ENCODE peak calls at places on chromosomes 4 and X, in four cellular contexts. Y is K562, Q is tibial nerve, C is A549. O is an unnamed sample.

GRCh38 chr4:119506761-119507160 is 121.8 kb downstream of the PDE5A start:
- DNase-seq in Q (no peak), C (no peak), Y (no peak), O (no peak)

GRCh38 chrX:4588893-4589292 is 875.4 kb upstream of the PRKX start:
- DNase-seq in Y (no peak), Q (no peak), C (no peak), O (no peak)

GRCh38 chr4:7252510-7253340 is 60.4 kb downstream of the SORCS2 start:
- DNase-seq in Q (no peak), Y (peak; percentile 25), C (no peak), O (no peak)

GRCh38 chr4:140103676-140104075 is 50.3 kb downstream of the MAML3 start:
- DNase-seq in C (no peak), Q (no peak), Y (no peak), O (no peak)

GRCh38 chr4:74206088-74206826 is 48.3 kb downstream of the MTHFD2L start:
- DNase-seq in C (no peak), Y (peak; percentile 67), Q (no peak), O (no peak)

GRCh38 chrX:7262551-7262950 is 114.6 kb upstream of the PUDP start:
- DNase-seq in Q (no peak), C (no peak), Y (no peak), O (no peak)

GRCh38 chr4:174314770-174315169 is 31.1 kb downstream of the CEP44 start:
- DNase-seq in C (no peak), Q (no peak), Y (peak; percentile 38), O (no peak)

GRCh38 chrX:40018021-40018420 is 79.7 kb downstream of the BCOR start:
- DNase-seq in Q (no peak), Y (no peak), C (no peak), O (no peak)

GRCh38 chr4:7195138-7195510 is 2.8 kb downstream of the SORCS2 start:
- DNase-seq in Y (no peak), C (no peak), Q (peak; percentile 11), O (no peak)

GRCh38 chr4:93912146-93912545 is 83.6 kb downstream of the ATOH1 start:
- DNase-seq in C (no peak), Q (no peak), Y (no peak), O (no peak)

GRCh38 chrX:318739-319578 is at the start of gene GTPBP6:
- DNase-seq in Y (peak; percentile 89), C (peak; percentile 98), Q (peak; percentile 99), O (peak; percentile 100)

GRCh38 chrX:153882086-153882498 is 3.9 kb downstream of the L1CAM start:
- DNase-seq in Y (no peak), Q (no peak), C (no peak), O (no peak)

GRCh38 chrX:119999087-119999634 is 55.6 kb upstream of the NKAP start:
- DNase-seq in Q (no peak), C (no peak), Y (no peak), O (no peak)

GRCh38 chr4:185358514-185359433 is 37.0 kb downstream of the LRP2BP start:
- DNase-seq in Q (no peak), C (peak; percentile 25), Y (peak; percentile 29), O (no peak)

GRCh38 chr4:126306152-126306869 is 991.6 kb downstream of the FAT4 start:
- DNase-seq in C (no peak), Q (peak; percentile 18), Y (no peak), O (no peak)

GRCh38 chrX:109537324-109537665 is 651 bp downstream of the NXT2 start:
- DNase-seq in Q (no peak), Y (peak; percentile 10), C (no peak), O (peak; percentile 59)

GRCh38 chr4:152968806-152969394 is 32.8 kb downstream of the FHDC1 start:
- DNase-seq in C (no peak), Q (no peak), Y (no peak), O (no peak)

GRCh38 chrX:129791961-129792570 is 12.3 kb downstream of the SASH3 start:
- DNase-seq in C (no peak), Q (no peak), Y (no peak), O (no peak)

GRCh38 chr4:14994242-14994641 is 8.0 kb upstream of the CPEB2 start:
- DNase-seq in Y (peak; percentile 15), C (no peak), Q (no peak), O (peak; percentile 37)

GRCh38 chrX:115357316-115357715 is 67.8 kb downstream of the LUZP4 start:
- DNase-seq in Q (no peak), Y (no peak), C (no peak), O (no peak)

GRCh38 chr4:41590591-41590990 is 52.6 kb downstream of the LIMCH1 start:
- DNase-seq in Y (no peak), C (no peak), Q (no peak), O (peak; percentile 51)
- TF ChIP-seq EP300 in Y (no peak), C (no peak), Q (no peak), O (no peak)

DNA sequence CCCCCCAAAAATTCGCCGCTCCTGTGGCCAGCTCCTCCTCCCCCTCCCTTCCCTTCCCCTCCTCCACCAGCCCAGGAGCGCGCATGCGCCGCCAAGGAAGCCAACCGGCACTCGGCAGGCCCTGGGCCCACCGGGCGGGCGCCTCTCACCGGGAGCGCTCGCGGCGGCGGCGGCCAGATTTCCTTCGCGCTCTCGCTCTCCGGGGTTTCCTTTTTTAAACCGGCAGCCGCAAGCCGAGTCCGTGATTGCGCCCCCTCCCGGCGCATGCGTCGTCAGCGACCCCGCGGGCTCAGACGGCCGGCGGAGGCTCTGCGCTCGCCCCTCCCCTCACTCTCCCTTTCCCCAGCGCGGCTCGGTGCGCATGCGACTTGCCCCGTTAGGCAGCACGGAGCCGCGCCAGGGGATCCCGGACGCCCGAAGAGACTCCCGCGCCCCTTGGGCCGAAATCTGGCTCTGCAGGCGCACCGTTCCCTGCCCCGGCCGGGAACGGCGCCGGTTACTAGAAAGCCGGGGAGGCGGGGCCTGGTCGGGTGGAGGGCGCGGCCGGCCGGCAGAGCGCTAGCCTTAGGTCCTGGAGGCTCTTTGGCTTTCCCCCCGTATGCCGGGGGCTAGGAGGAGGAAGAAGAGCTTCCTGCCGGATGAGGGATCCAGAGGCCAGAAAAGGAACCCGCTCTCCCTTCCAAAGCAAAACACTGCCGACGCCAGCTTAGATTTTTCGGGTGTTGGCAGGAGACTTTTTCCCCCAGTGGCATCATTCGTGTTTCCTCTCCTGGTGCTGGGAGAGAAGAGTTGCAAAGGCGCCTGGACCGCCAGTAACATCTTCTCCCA is at the start of gene CLOCK:
- DNase-seq in Q (peak; percentile 51), Y (peak; percentile 89), C (peak; percentile 43), O (peak; percentile 84)
- TF ChIP-seq EP300 in Q (no peak), Y (no peak), C (no peak), O (no peak)

GRCh38 chr4:102500371-102501175 is 586 bp upstream of the NFKB1 start:
- DNase-seq in Y (no peak), C (no peak), Q (peak; percentile 45), O (no peak)
- TF ChIP-seq EP300 in Y (no peak), C (no peak), Q (no peak), O (no peak)

GRCh38 chr4:12924728-12925320 is 559.3 kb downstream of the RAB28 start:
- DNase-seq in C (no peak), Q (no peak), Y (no peak), O (no peak)
- TF ChIP-seq EP300 in C (no peak), Q (no peak), Y (no peak), O (no peak)

DNA sequence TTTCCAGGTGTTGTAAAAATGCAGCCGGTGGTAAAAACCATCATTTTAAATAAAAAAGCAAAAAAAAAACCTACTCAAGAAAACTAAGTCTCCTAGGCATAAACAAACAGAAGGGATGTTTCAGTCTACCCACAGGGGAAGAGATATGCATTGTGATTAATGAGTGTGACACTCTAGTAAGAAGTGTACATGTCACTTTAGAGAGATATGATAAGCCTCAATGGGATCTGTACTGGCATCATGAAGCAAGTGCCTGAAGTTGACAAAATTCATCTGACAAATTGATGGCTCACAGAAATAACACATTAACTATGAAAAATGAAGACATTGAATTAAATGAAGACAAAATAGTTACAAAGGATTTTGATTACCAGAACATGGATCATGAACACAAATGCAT is 162.7 kb downstream of the NPFFR2 start:
- DNase-seq in Y (no peak), Q (no peak), C (no peak), O (no peak)
- TF ChIP-seq EP300 in Y (no peak), Q (no peak), C (no peak), O (no peak)

DNA sequence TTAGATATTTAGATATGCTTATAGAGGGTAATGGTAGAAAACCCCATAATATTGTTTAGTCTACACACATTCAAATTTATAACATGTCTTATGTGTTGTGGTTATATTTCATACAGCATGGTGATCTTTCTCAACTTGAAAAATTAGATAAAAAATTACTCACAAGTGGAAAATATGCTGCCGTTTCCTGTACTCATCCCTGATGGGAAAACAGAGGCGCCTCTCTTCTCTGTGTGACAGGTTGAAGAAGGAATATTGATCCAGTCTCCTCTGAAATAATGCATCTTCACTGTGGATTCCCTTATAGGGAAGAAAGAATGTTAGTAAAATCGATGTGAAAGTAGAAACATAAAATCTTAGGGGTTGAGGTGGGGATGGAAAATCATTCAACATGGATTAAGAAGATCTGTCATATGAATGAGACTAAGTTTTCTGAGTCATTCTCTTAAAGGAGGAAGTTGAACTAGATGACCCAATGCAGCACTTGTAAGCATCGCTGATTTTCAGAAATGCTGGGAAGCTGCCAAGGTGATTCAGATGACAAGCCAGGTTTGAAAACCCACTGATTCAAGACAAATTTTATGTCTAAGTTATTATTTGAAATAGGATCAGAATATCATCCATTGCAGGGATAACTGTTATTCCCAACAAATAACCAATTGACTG is 70.7 kb downstream of the ANKRD50 start:
- DNase-seq in C (peak; percentile 2), Q (no peak), Y (no peak), O (peak; percentile 25)
- TF ChIP-seq EP300 in C (no peak), Q (no peak), Y (no peak), O (no peak)

O was measured in upper lobe of left lung.